ENCODE peak calls at places on chromosome 14, in ten cellular contexts. One of them, this sample, is unnamed.

GRCh38 chr14:79543966-79544365 is 667.3 kb downstream of the DIO2 start:
- DNase-seq in H4: peak
- DNase-seq in Right ventricle myocardium inferior: no peak
- DNase-seq in activated effector memory CD4-positive, alpha-beta T cell treated with Interleukin-2 at 50 U/mL for 16 hours: no peak
- DNase-seq in iPS DF 6.9: peak
- DNase-seq in suprapubic skin: no peak
- DNase-seq in right lobe of liver: no peak
- DNase-seq in psoas muscle: no peak
- DNase-seq in type B pancreatic cell: no peak
- DNase-seq in H9: peak
- DNase-seq in this sample: no peak

GRCh38 chr14:92586001-92586947 is 72.7 kb downstream of the RIN3 start:
- DNase-seq in iPS DF 6.9: no peak
- DNase-seq in activated effector memory CD4-positive, alpha-beta T cell treated with Interleukin-2 at 50 U/mL for 16 hours: no peak
- DNase-seq in H9: no peak
- DNase-seq in suprapubic skin: no peak
- DNase-seq in type B pancreatic cell: no peak
- DNase-seq in psoas muscle: no peak
- DNase-seq in right lobe of liver: no peak
- DNase-seq in Right ventricle myocardium inferior: no peak
- DNase-seq in H4: peak
- DNase-seq in this sample: no peak

GRCh38 chr14:76023757-76024156 is 38.2 kb downstream of the IFT43 start:
- DNase-seq in Right ventricle myocardium inferior: no peak
- DNase-seq in H9: no peak
- DNase-seq in activated effector memory CD4-positive, alpha-beta T cell treated with Interleukin-2 at 50 U/mL for 16 hours: no peak
- DNase-seq in H4: no peak
- DNase-seq in suprapubic skin: no peak
- DNase-seq in iPS DF 6.9: no peak
- DNase-seq in psoas muscle: no peak
- DNase-seq in right lobe of liver: no peak
- DNase-seq in type B pancreatic cell: no peak
- DNase-seq in this sample: no peak

GRCh38 chr14:49972199-49972671 is 79.4 kb downstream of the ARF6 start:
- DNase-seq in activated effector memory CD4-positive, alpha-beta T cell treated with Interleukin-2 at 50 U/mL for 16 hours: no peak
- DNase-seq in type B pancreatic cell: no peak
- DNase-seq in right lobe of liver: no peak
- DNase-seq in suprapubic skin: no peak
- DNase-seq in iPS DF 6.9: no peak
- DNase-seq in H4: peak
- DNase-seq in psoas muscle: no peak
- DNase-seq in Right ventricle myocardium inferior: no peak
- DNase-seq in H9: no peak
- DNase-seq in this sample: no peak

GRCh38 chr14:92495041-92495440 is 18.5 kb upstream of the RIN3 start:
- DNase-seq in right lobe of liver: no peak
- DNase-seq in iPS DF 6.9: no peak
- DNase-seq in H9: no peak
- DNase-seq in suprapubic skin: peak
- DNase-seq in Right ventricle myocardium inferior: no peak
- DNase-seq in H4: no peak
- DNase-seq in psoas muscle: no peak
- DNase-seq in type B pancreatic cell: peak
- DNase-seq in activated effector memory CD4-positive, alpha-beta T cell treated with Interleukin-2 at 50 U/mL for 16 hours: no peak
- DNase-seq in this sample: no peak

GRCh38 chr14:68655021-68655811 is 137.7 kb downstream of the ZFP36L1 start:
- DNase-seq in right lobe of liver: no peak
- DNase-seq in psoas muscle: no peak
- DNase-seq in H9: no peak
- DNase-seq in type B pancreatic cell: no peak
- DNase-seq in H4: no peak
- DNase-seq in iPS DF 6.9: no peak
- DNase-seq in activated effector memory CD4-positive, alpha-beta T cell treated with Interleukin-2 at 50 U/mL for 16 hours: no peak
- DNase-seq in suprapubic skin: no peak
- DNase-seq in Right ventricle myocardium inferior: no peak
- DNase-seq in this sample: no peak

GRCh38 chr14:51094282-51094821 is 553 bp downstream of the TRIM9 start:
- DNase-seq in right lobe of liver: peak
- DNase-seq in H9: peak
- DNase-seq in iPS DF 6.9: no peak
- DNase-seq in activated effector memory CD4-positive, alpha-beta T cell treated with Interleukin-2 at 50 U/mL for 16 hours: no peak
- DNase-seq in type B pancreatic cell: peak
- DNase-seq in psoas muscle: peak
- DNase-seq in H4: no peak
- DNase-seq in Right ventricle myocardium inferior: peak
- DNase-seq in suprapubic skin: peak
- DNase-seq in this sample: no peak

GRCh38 chr14:90495357-90496276 is 98.8 kb downstream of the CALM1 start:
- DNase-seq in type B pancreatic cell: no peak
- DNase-seq in activated effector memory CD4-positive, alpha-beta T cell treated with Interleukin-2 at 50 U/mL for 16 hours: no peak
- DNase-seq in H4: peak
- DNase-seq in psoas muscle: peak
- DNase-seq in right lobe of liver: no peak
- DNase-seq in H9: peak
- DNase-seq in suprapubic skin: no peak
- DNase-seq in iPS DF 6.9: peak
- DNase-seq in Right ventricle myocardium inferior: no peak
- DNase-seq in this sample: peak

GRCh38 chr14:100549834-100550625 is 37.2 kb downstream of the BEGAIN start:
- DNase-seq in H4: no peak
- DNase-seq in iPS DF 6.9: no peak
- DNase-seq in psoas muscle: no peak
- DNase-seq in suprapubic skin: no peak
- DNase-seq in activated effector memory CD4-positive, alpha-beta T cell treated with Interleukin-2 at 50 U/mL for 16 hours: no peak
- DNase-seq in type B pancreatic cell: no peak
- DNase-seq in H9: no peak
- DNase-seq in Right ventricle myocardium inferior: no peak
- DNase-seq in right lobe of liver: no peak
- DNase-seq in this sample: no peak

GRCh38 chr14:20760950-20761349 is 7.3 kb upstream of the EDDM3B start:
- DNase-seq in suprapubic skin: no peak
- DNase-seq in right lobe of liver: no peak
- DNase-seq in iPS DF 6.9: no peak
- DNase-seq in H9: no peak
- DNase-seq in Right ventricle myocardium inferior: no peak
- DNase-seq in H4: no peak
- DNase-seq in type B pancreatic cell: no peak
- DNase-seq in psoas muscle: no peak
- DNase-seq in activated effector memory CD4-positive, alpha-beta T cell treated with Interleukin-2 at 50 U/mL for 16 hours: no peak
- DNase-seq in this sample: no peak

GRCh38 chr14:96676161-96676560 is 121.0 kb upstream of the VRK1 start:
- DNase-seq in H4: no peak
- DNase-seq in activated effector memory CD4-positive, alpha-beta T cell treated with Interleukin-2 at 50 U/mL for 16 hours: no peak
- DNase-seq in type B pancreatic cell: no peak
- DNase-seq in suprapubic skin: no peak
- DNase-seq in psoas muscle: no peak
- DNase-seq in Right ventricle myocardium inferior: no peak
- DNase-seq in iPS DF 6.9: no peak
- DNase-seq in right lobe of liver: no peak
- DNase-seq in H9: no peak
- DNase-seq in this sample: no peak

GRCh38 chr14:91216731-91217226 is 27.7 kb downstream of the GPR68 start:
- DNase-seq in Right ventricle myocardium inferior: no peak
- DNase-seq in H9: no peak
- DNase-seq in iPS DF 6.9: no peak
- DNase-seq in H4: no peak
- DNase-seq in right lobe of liver: no peak
- DNase-seq in type B pancreatic cell: no peak
- DNase-seq in activated effector memory CD4-positive, alpha-beta T cell treated with Interleukin-2 at 50 U/mL for 16 hours: no peak
- DNase-seq in psoas muscle: no peak
- DNase-seq in suprapubic skin: no peak
- DNase-seq in this sample: no peak